ENCODE peak calls at places on chromosomes 13 and 19, in ten cellular contexts. S is heart right ventricle; Z is GM10248; E is T-cell; B is NCI-H1694; K is trophoblast cell; Q is head of caudate nucleus; J is left cardiac atrium; D is stimulated activated CD4-positive, alpha-beta T cell treated with anti-CD3 and anti-CD28 coated beads, Interleukin-12 subunit alpha, Interleukin-12 subunit beta, amount 100 ng/mL, for 48 hours; I is fibroblast of the conjunctiva. V is an unnamed sample.

GRCh38 chr13:23352161-23352560 is 81.3 kb downstream of the SACS start:
- DNase-seq in S (no peak), Z (no peak), E (no peak), B (no peak), K (no peak), Q (no peak), J (no peak), D (no peak), I (no peak), V (no peak)

GRCh38 chr19:3006075-3006767 is 22.9 kb downstream of the TLE2 start:
- DNase-seq in S (no peak), Z (no peak), E (no peak), B (no peak), K (peak), Q (no peak), J (no peak), D (peak), I (no peak), V (no peak)

GRCh38 chr13:46492946-46493345 is 60.0 kb upstream of the LRCH1 start:
- DNase-seq in S (no peak), Z (peak), E (no peak), B (peak), K (peak), Q (no peak), J (no peak), D (peak), I (peak), V (no peak)

GRCh38 chr19:6212403-6213265 is 67.1 kb downstream of the MLLT1 start:
- DNase-seq in S (no peak), Z (no peak), E (no peak), B (no peak), K (peak), Q (no peak), J (no peak), D (no peak), I (no peak), V (no peak)

GRCh38 chr19:42074513-42075363 is 1.2 kb upstream of the ZNF574 start:
- DNase-seq in S (no peak), Z (peak), E (no peak), B (no peak), K (no peak), Q (peak), J (no peak), D (peak), I (no peak), V (no peak)

GRCh38 chr13:30762643-30763042 is 27.3 kb downstream of the ALOX5AP start:
- DNase-seq in S (no peak), Z (no peak), E (no peak), B (no peak), K (peak), Q (no peak), J (no peak), D (no peak), I (no peak), V (no peak)

GRCh38 chr13:51727634-51728274 is 76.2 kb downstream of the DHRS12 start:
- DNase-seq in S (no peak), Z (no peak), E (no peak), B (no peak), K (peak), Q (peak), J (no peak), D (no peak), I (no peak), V (no peak)

GRCh38 chr13:75901509-75901908 is 265.4 kb downstream of the LMO7 start:
- DNase-seq in S (no peak), Z (no peak), E (no peak), B (no peak), K (no peak), Q (no peak), J (no peak), D (no peak), I (no peak), V (no peak)

GRCh38 chr13:36059366-36059765 is 71.8 kb downstream of the DCLK1 start:
- DNase-seq in S (no peak), Z (no peak), E (no peak), B (no peak), K (no peak), Q (no peak), J (peak), D (no peak), I (no peak), V (no peak)

GRCh38 chr19:15288146-15288963 is 44.0 kb downstream of the BRD4 start:
- DNase-seq in S (no peak), Z (no peak), E (no peak), B (peak), K (no peak), Q (peak), J (no peak), D (no peak), I (no peak), V (no peak)

GRCh38 chr19:17777840-17778620 is 16.9 kb upstream of the B3GNT3 start:
- DNase-seq in S (peak), Z (peak), E (no peak), B (no peak), K (peak), Q (peak), J (peak), D (peak), I (no peak), V (no peak)

GRCh38 chr13:72384879-72385278 is 342.6 kb downstream of the MZT1 start:
- DNase-seq in S (no peak), Z (no peak), E (no peak), B (no peak), K (peak), Q (no peak), J (no peak), D (no peak), I (peak), V (no peak)

GRCh38 chr13:44575741-44576395 is at the start of gene TSC22D1:
- DNase-seq in S (peak), Z (peak), E (peak), B (peak), K (peak), Q (peak), J (peak), D (peak), I (peak), V (peak)

GRCh38 chr13:48562296-48563066 is 29.6 kb upstream of the RCBTB2 start:
- DNase-seq in S (no peak), Z (peak), E (peak), B (no peak), K (no peak), Q (no peak), J (no peak), D (peak), I (no peak), V (peak)

GRCh38 chr19:5648464-5648863 is 25.6 kb downstream of the SAFB start:
- DNase-seq in S (no peak), Z (no peak), E (no peak), B (no peak), K (no peak), Q (no peak), J (no peak), D (no peak), I (no peak), V (no peak)

GRCh38 chr13:84446972-84447700 is 564.9 kb upstream of the SLITRK1 start:
- DNase-seq in S (no peak), Z (no peak), E (no peak), B (peak), K (no peak), Q (no peak), J (no peak), D (no peak), I (peak), V (no peak)

GRCh38 chr13:50697746-50698526 is 145.6 kb downstream of the DLEU7 start:
- DNase-seq in S (no peak), Z (no peak), E (no peak), B (no peak), K (no peak), Q (no peak), J (no peak), D (no peak), I (no peak), V (no peak)

V was measured in CD8-positive, alpha-beta T cell.